ENCODE peak calls at places on chromosomes 6 and 20, in five cellular contexts. P is cardiac fibroblast, L is MM.1S, C is transverse colon, J is psoas muscle. D is an unnamed sample.

GRCh38 chr6:64330694-64331309 is 695.2 kb downstream of the PHF3 start:
- DNase-seq in L (peak; percentile 67), J (peak; percentile 68), C (peak; percentile 83), P (peak; percentile 71), D (peak; percentile 25)

GRCh38 chr20:19944772-19945459 is 72.2 kb upstream of the NAA20 start:
- DNase-seq in C (no peak), J (no peak), L (no peak), P (peak; percentile 48), D (no peak)

GRCh38 chr6:80610821-80611220 is 504.4 kb downstream of the BCKDHB start:
- DNase-seq in P (peak; percentile 81), L (no peak), C (no peak), J (no peak), D (no peak)

GRCh38 chr6:109458774-109459531 is 3.4 kb upstream of the MICAL1 start:
- DNase-seq in L (peak; percentile 16), P (no peak), J (no peak), C (no peak), D (no peak)

GRCh38 chr6:56574292-56574691 is 68.4 kb downstream of the DST start:
- DNase-seq in P (no peak), L (no peak), J (no peak), C (no peak), D (no peak)

GRCh38 chr20:59678951-59679350 is 74.6 kb downstream of the PHACTR3 start:
- DNase-seq in J (no peak), C (no peak), P (no peak), L (no peak), D (no peak)

GRCh38 chr6:91299544-91300491 is 712.9 kb upstream of the MAP3K7 start:
- DNase-seq in L (no peak), C (peak; percentile 14), J (peak; percentile 48), P (peak; percentile 3), D (no peak)

GRCh38 chr6:131952886-131953509 is 1.8 kb upstream of the CCN2 start:
- DNase-seq in L (no peak), C (no peak), P (no peak), J (no peak), D (no peak)

GRCh38 chr6:68233623-68234022 is 401.5 kb upstream of the ADGRB3 start:
- DNase-seq in J (no peak), P (peak; percentile 61), L (no peak), C (no peak), D (no peak)

GRCh38 chr6:43203718-43204095 is 21.7 kb downstream of the CUL9 start:
- DNase-seq in C (no peak), J (no peak), P (no peak), L (no peak), D (no peak)

GRCh38 chr6:42049116-42049809 is 1.1 kb upstream of the TAF8 start:
- DNase-seq in C (no peak), J (peak; percentile 61), P (no peak), L (no peak), D (no peak)

GRCh38 chr20:47982574-47983360 is 197.5 kb upstream of the SULF2 start:
- DNase-seq in J (no peak), P (no peak), L (no peak), C (no peak), D (no peak)

GRCh38 chr20:1402149-1402548 is 9.3 kb upstream of the FKBP1A start:
- DNase-seq in L (no peak), C (no peak), J (no peak), P (no peak), D (no peak)

GRCh38 chr6:143961868-143962643 is 46.0 kb downstream of the PLAGL1 start:
- DNase-seq in C (no peak), P (no peak), L (no peak), J (no peak), D (no peak)

GRCh38 chr6:136718486-136718885 is 73.8 kb downstream of the MAP3K5 start:
- DNase-seq in P (no peak), L (no peak), J (no peak), C (no peak), D (no peak)

GRCh38 chr6:136721467-136721866 is 70.8 kb downstream of the MAP3K5 start:
- DNase-seq in C (no peak), L (no peak), P (no peak), J (no peak), D (no peak)

GRCh38 chr6:136720045-136720760 is 72.1 kb downstream of the MAP3K5 start:
- DNase-seq in P (no peak), C (no peak), J (no peak), L (no peak), D (peak; percentile 70)

GRCh38 chr6:136719280-136720044 is 72.8 kb downstream of the MAP3K5 start:
- DNase-seq in L (peak; percentile 16), C (no peak), J (no peak), P (no peak), D (peak; percentile 64)

GRCh38 chr6:136717297-136717990 is 74.8 kb downstream of the MAP3K5 start:
- DNase-seq in C (no peak), P (peak; percentile 34), L (peak; percentile 76), J (no peak), D (peak; percentile 43)
- H3K4me3 ChIP-seq in C (no peak overlapping the region), P (no peak overlapping the region), L (peak overlapping the region; percentile 39), J (peak overlapping the region; percentile 22), D (peak overlapping the region; percentile 21)

DNA sequence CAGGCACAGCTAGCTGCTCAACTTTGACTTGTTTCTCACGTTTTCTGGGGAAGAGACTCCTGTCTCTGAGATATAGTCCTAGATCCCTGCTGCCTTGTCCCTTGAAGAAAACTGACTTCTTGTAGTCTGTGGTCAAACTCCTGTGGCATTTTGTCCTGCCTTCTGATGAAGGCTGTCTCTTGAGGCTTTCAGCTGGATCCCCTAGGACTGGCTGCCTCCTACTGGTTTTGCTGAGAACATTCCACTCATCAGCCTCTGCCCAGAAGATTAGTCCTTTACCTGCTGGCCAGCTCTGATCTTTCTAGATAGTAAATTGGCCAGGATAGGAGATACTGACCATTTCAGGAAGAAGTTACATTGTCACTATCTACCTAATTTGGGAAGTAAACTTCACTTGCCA is 71.9 kb upstream of the CNR1 start:
- DNase-seq in C (peak; percentile 33), P (peak; percentile 55), L (peak; percentile 66), J (no peak), D (peak; percentile 31)
- TF ChIP-seq CTCF in C (peak; percentile 36), P (peak; percentile 46), L (peak; percentile 75), J (no peak), D (peak; percentile 78)

DNA sequence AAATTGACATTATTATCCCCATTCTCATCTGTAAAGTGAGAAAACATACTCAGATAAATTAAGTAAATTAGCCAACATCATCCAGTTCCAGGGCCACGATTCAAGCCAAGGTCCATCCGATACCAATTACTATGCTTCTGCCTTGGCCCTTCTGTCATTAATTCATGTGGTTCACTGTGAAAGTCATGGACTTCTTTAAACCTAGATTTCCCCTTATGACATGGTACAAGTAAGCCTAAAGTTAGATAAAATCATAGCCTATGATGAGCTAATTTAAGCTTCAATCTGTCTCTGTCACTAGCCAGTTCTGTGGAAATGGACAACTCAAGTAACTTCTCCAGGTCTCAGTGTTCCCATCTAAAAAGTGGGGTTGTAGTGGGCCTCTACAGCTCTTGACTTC is 225.5 kb upstream of the MARCKS start:
- DNase-seq in C (no peak), J (no peak), P (no peak), L (peak; percentile 34), D (no peak)
- H3K4me3 ChIP-seq in C (no peak overlapping the region), J (peak overlapping the region; percentile 69), P (no peak overlapping the region), L (peak overlapping the region; percentile 43), D (peak overlapping the region; percentile 54)

GRCh38 chr6:147005499-147005898 is 198.7 kb upstream of the STXBP5 start:
- DNase-seq in C (no peak), J (no peak), L (no peak), P (no peak), D (no peak)
- TF ChIP-seq CTCF in C (no peak), J (no peak), L (no peak), P (no peak), D (no peak)

D was measured in GM12864.